ENCODE peak calls at places on chromosomes 4 and X, in eight cellular contexts. E, L, D, C, S, Q, G and N are unnamed samples. For H3K4me1, the result is how much of the 10 kb centered on the place peaks cover.

GRCh38 chr4:154686838-154687237 is 57.0 kb upstream of the LRAT start:
- DNase-seq in D (no peak), L (no peak), Q (no peak), S (no peak), G (no peak), C (no peak), E (no peak), N (no peak)

GRCh38 chrX:45710081-45710801 is 509.6 kb upstream of the DIPK2B start:
- DNase-seq in G (peak), D (no peak), L (no peak), C (no peak), E (no peak), Q (no peak), S (no peak), N (peak)

GRCh38 chr4:25923745-25924144 is 9.7 kb downstream of the SMIM20 start:
- DNase-seq in E (no peak), L (no peak), Q (no peak), G (no peak), D (peak), S (no peak), C (no peak), N (no peak)

GRCh38 chrX:63889001-63889400 is 104.0 kb upstream of the ARHGEF9 start:
- DNase-seq in C (no peak), L (no peak), S (no peak), E (no peak), Q (no peak), G (peak), D (no peak), N (no peak)

GRCh38 chr4:36737691-36738090 is 456.3 kb downstream of the DTHD1 start:
- DNase-seq in G (no peak), C (no peak), E (no peak), Q (no peak), L (no peak), D (no peak), S (no peak), N (no peak)

GRCh38 chr4:74503580-74503979 is 58.6 kb downstream of the AREG start:
- DNase-seq in Q (no peak), L (no peak), S (no peak), C (no peak), E (no peak), G (peak), D (no peak), N (peak)

GRCh38 chr4:150431221-150431620 is 150.7 kb upstream of the MAB21L2 start:
- DNase-seq in S (no peak), D (no peak), E (no peak), G (no peak), Q (no peak), L (no peak), C (no peak), N (no peak)

GRCh38 chr4:94976371-94977011 is 218.7 kb downstream of the BMPR1B start:
- DNase-seq in L (no peak), S (no peak), G (peak), C (no peak), E (no peak), Q (no peak), D (no peak), N (no peak)

GRCh38 chr4:41458689-41459088 is 79.3 kb upstream of the LIMCH1 start:
- DNase-seq in G (no peak), L (no peak), E (no peak), C (no peak), D (no peak), S (no peak), Q (no peak), N (no peak)

GRCh38 chrX:132040066-132040465 is 17.0 kb downstream of the STK26 start:
- DNase-seq in Q (no peak), D (no peak), S (no peak), E (no peak), G (no peak), C (no peak), L (no peak), N (no peak)

GRCh38 chrX:107574054-107574683 is 54.1 kb upstream of the PRPS1 start:
- DNase-seq in C (no peak), G (peak), E (no peak), L (no peak), Q (no peak), S (no peak), D (no peak), N (peak)

GRCh38 chr4:143089291-143089690 is 95.4 kb upstream of the USP38 start:
- DNase-seq in Q (no peak), D (no peak), L (no peak), S (no peak), G (peak), E (no peak), C (no peak), N (peak)

GRCh38 chr4:173189117-173189693 is 20.6 kb downstream of the GALNT7 start:
- DNase-seq in Q (no peak), D (no peak), S (no peak), L (no peak), G (peak), C (no peak), E (no peak), N (no peak)

GRCh38 chr4:74516321-74516720 is 71.4 kb downstream of the AREG start:
- DNase-seq in Q (no peak), S (no peak), G (peak), E (no peak), L (no peak), D (no peak), C (no peak), N (no peak)

GRCh38 chrX:141839856-141840255 is 1.7 kb downstream of the MAGEC3 start:
- DNase-seq in Q (no peak), G (peak), L (no peak), D (no peak), C (no peak), S (no peak), E (no peak), N (no peak)

GRCh38 chr4:23144707-23145106 is 452.0 kb downstream of the GBA3 start:
- DNase-seq in L (no peak), E (no peak), S (no peak), Q (no peak), G (no peak), D (no peak), C (no peak), N (no peak)

GRCh38 chrX:112789931-112790330 is 50.7 kb downstream of the AMOT start:
- DNase-seq in D (no peak), S (no peak), E (no peak), C (no peak), G (no peak), L (no peak), Q (no peak), N (no peak)

GRCh38 chrX:64230123-64230970 is at the start of gene ASB12:
- DNase-seq in S (no peak), G (no peak), L (no peak), D (no peak), E (no peak), C (no peak), Q (no peak), N (no peak)

GRCh38 chr4:19346636-19347035 is 905.1 kb upstream of the SLIT2 start:
- DNase-seq in S (no peak), D (no peak), E (no peak), Q (no peak), G (no peak), C (no peak), L (no peak), N (peak)

GRCh38 chrX:133706890-133707289 is 278.5 kb downstream of the GPC3 start:
- DNase-seq in D (no peak), S (no peak), E (no peak), Q (no peak), L (no peak), G (no peak), C (no peak), N (no peak)

GRCh38 chr4:55491486-55491885 is 55.2 kb downstream of the CLOCK start:
- DNase-seq in S (no peak), Q (no peak), D (no peak), E (no peak), C (no peak), L (no peak), G (peak), N (peak)

GRCh38 chr4:92636038-92636825 is 332.5 kb downstream of the GRID2 start:
- DNase-seq in S (no peak), Q (no peak), C (no peak), L (no peak), E (no peak), G (no peak), D (no peak), N (no peak)

GRCh38 chr4:114791976-114792375 is 193.4 kb downstream of the UGT8 start:
- DNase-seq in L (no peak), D (no peak), S (no peak), E (no peak), C (no peak), G (no peak), Q (no peak), N (no peak)

GRCh38 chrX:97389761-97390192 is 506.1 kb downstream of the RPA4 start:
- DNase-seq in G (peak), Q (no peak), D (no peak), S (no peak), C (peak), L (no peak), E (no peak), N (peak)

GRCh38 chrX:148582353-148582752 is 81.9 kb downstream of the AFF2 start:
- DNase-seq in Q (no peak), S (no peak), L (no peak), E (no peak), D (no peak), G (peak), C (no peak), N (no peak)

GRCh38 chr4:85681194-85681803 is 206.3 kb downstream of the ARHGAP24 start:
- DNase-seq in E (no peak), Q (no peak), L (no peak), D (no peak), C (no peak), S (peak), G (peak), N (no peak)

GRCh38 chr4:87939978-87940690 is 35.4 kb upstream of the SPP1 start:
- DNase-seq in Q (no peak), G (no peak), S (no peak), D (no peak), C (no peak), E (no peak), L (no peak), N (no peak)

GRCh38 chr4:7910721-7911015 is 29.0 kb downstream of the AFAP1 start:
- DNase-seq in E (no peak), L (no peak), C (no peak), Q (no peak), D (no peak), S (no peak), G (no peak), N (no peak)
- H3K4me1 ChIP-seq in E (under half), L (under half), C (under half), Q (under half), D (under half), S (under half), G (half or more), N (under half)

GRCh38 chrX:153741446-153741845 is 16.8 kb downstream of the ABCD1 start:
- DNase-seq in E (no peak), C (no peak), Q (no peak), S (no peak), L (no peak), G (no peak), D (no peak), N (no peak)
- H3K4me3 ChIP-seq in E (no peak), C (no peak), Q (no peak), S (no peak), L (no peak), G (no peak), D (no peak), N (no peak)

GRCh38 chrX:55206152-55206941 is 13.8 kb upstream of the PAGE5 start:
- DNase-seq in L (no peak), G (no peak), Q (no peak), D (no peak), C (no peak), E (no peak), S (no peak), N (no peak)

GRCh38 chrX:55210931-55211677 is 9.0 kb upstream of the PAGE5 start:
- DNase-seq in G (no peak), C (no peak), L (no peak), E (no peak), Q (no peak), S (no peak), D (no peak), N (no peak)
- TF ChIP-seq CTCF in G (no peak), C (no peak), L (no peak), E (no peak), Q (peak), S (no peak), D (no peak), N (no peak)

GRCh38 chr4:145019346-145019745 is 78.7 kb downstream of the ANAPC10 start:
- DNase-seq in D (no peak), S (no peak), Q (no peak), C (no peak), G (no peak), E (no peak), L (no peak), N (no peak)
- H3K4me1 ChIP-seq in D (under half), S (under half), Q (under half), C (under half), G (under half), E (under half), L (under half), N (under half)

GRCh38 chr4:184588893-184589292 is 60.4 kb downstream of the CASP3 start:
- DNase-seq in S (no peak), L (no peak), C (no peak), Q (no peak), E (no peak), G (peak), D (no peak), N (peak)
- H3K4me3 ChIP-seq in S (no peak), L (no peak), C (no peak), Q (no peak), E (no peak), G (no peak), D (no peak), N (no peak)

DNA sequence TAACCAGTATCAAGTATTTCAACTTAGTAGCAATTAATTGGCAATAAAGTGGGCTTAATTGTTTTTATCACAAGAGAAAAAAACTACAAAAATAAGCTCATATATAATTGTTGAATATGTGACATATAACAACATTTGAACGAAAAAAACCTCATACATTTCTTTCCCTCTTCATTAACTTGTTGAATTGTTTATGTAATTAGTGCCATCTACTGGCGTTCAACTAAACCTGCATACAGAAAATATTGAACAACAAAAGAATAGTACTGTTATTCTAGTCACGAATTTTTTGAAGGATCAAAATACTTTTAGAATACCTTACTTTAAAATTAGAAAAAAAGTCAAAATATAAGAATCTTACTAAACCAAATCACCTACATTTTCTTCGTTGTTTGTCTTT is 586.5 kb upstream of the FTHL17 start:
- DNase-seq in C (peak), L (no peak), S (no peak), E (no peak), D (no peak), G (peak), Q (no peak), N (peak)
- TF ChIP-seq CTCF in C (peak), L (peak), S (peak), E (peak), D (peak), G (peak), Q (peak), N (peak)

GRCh38 chr4:138222041-138222440 is 20.1 kb downstream of the SLC7A11 start:
- DNase-seq in Q (no peak), L (no peak), S (no peak), D (no peak), C (peak), G (peak), E (no peak), N (peak)

GRCh38 chr4:138216272-138216867 is 25.8 kb downstream of the SLC7A11 start:
- DNase-seq in C (no peak), E (no peak), Q (no peak), L (no peak), D (no peak), G (no peak), S (no peak), N (no peak)

GRCh38 chr4:138223191-138223910 is 18.8 kb downstream of the SLC7A11 start:
- DNase-seq in E (no peak), G (no peak), C (no peak), L (no peak), S (no peak), D (no peak), Q (no peak), N (no peak)

GRCh38 chr4:138217567-138217966 is 24.6 kb downstream of the SLC7A11 start:
- DNase-seq in G (no peak), D (no peak), L (no peak), S (no peak), E (peak), Q (no peak), C (no peak), N (no peak)

GRCh38 chr4:138218976-138219375 is 23.2 kb downstream of the SLC7A11 start:
- DNase-seq in G (no peak), S (no peak), D (no peak), Q (no peak), E (no peak), L (no peak), C (no peak), N (no peak)
- H3K4me1 ChIP-seq in G (under half), S (under half), D (under half), Q (under half), E (under half), L (under half), C (under half), N (under half)

GRCh38 chr4:185004562-185005208 is 13.6 kb upstream of the HELT start:
- DNase-seq in Q (peak), S (peak), L (no peak), E (peak), D (peak), G (no peak), C (no peak), N (peak)
- H3K4me3 ChIP-seq in Q (no peak), S (no peak), L (no peak), E (peak), D (peak), G (peak), C (no peak), N (peak)

GRCh38 chr4:184792950-184793555 is 32.7 kb downstream of the ACSL1 start:
- DNase-seq in E (no peak), G (peak), S (no peak), C (peak), D (no peak), Q (no peak), L (no peak), N (peak)
- TF ChIP-seq CTCF in E (no peak), G (no peak), S (no peak), C (no peak), D (no peak), Q (no peak), L (no peak), N (no peak)

GRCh38 chr4:1246111-1246881 is 2.6 kb downstream of the CTBP1 start:
- DNase-seq in S (peak), E (peak), G (no peak), D (peak), Q (peak), L (no peak), C (peak), N (no peak)

GRCh38 chr4:1246901-1247810 is 1.8 kb downstream of the CTBP1 start:
- DNase-seq in Q (peak), E (no peak), S (peak), G (no peak), L (no peak), D (peak), C (peak), N (peak)

GRCh38 chr4:1244978-1245471 is 3.9 kb downstream of the CTBP1 start:
- DNase-seq in Q (peak), E (peak), S (peak), G (no peak), C (no peak), D (no peak), L (peak), N (no peak)

GRCh38 chr4:1244081-1244977 is 4.6 kb downstream of the CTBP1 start:
- DNase-seq in S (peak), G (no peak), Q (peak), L (peak), C (peak), E (peak), D (no peak), N (no peak)

DNA sequence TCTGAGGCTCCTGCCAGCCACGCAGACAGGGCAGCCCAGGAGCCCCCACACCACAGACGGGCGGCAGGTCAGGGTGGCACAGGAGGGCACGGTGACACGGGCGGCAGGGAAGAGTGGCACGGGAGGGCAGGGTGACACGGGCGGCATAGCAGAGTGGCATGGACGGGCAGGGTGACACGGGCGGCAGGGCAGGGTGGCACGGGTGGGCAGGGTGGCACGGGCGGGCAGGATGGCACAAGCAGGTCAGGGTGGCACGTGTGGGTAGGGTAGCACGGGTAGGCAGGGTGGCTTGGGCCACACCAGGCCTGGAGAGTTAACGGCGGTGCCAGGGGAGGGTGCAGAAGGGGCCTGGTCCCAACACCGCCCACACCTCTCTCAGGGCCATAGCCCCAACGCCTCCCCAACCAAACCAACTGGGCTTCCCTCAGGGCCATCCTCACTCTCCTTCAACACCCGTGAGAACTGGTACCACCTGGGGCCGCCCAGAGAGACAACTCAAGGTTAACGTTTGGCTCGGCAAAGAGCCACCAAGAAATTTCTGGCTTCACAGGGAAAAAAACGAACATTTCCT is 3.4 kb downstream of the CTBP1 start:
- DNase-seq in S (peak), Q (peak), L (peak), C (peak), G (no peak), D (no peak), E (peak), N (no peak)
- H3K4me1 ChIP-seq in S (under half), Q (under half), L (half or more), C (under half), G (under half), D (half or more), E (half or more), N (under half)